ENCODE peak calls at places on chromosomes 6 and 20, in seven cellular contexts. Y, R, L, C, N, H and P are unnamed samples.

GRCh38 chr6:31738048-31738979 is 1.5 kb upstream of the MSH5 start:
- DNase-seq in Y (no peak), R (peak), L (peak), C (no peak), N (no peak), H (peak), P (peak)

GRCh38 chr20:57772349-57772964 is 62.6 kb upstream of the PMEPA1 start:
- DNase-seq in Y (no peak), R (no peak), L (peak), C (no peak), N (no peak), H (peak), P (peak)

GRCh38 chr6:18586133-18586532 is 199.0 kb downstream of the RNF144B start:
- DNase-seq in Y (no peak), R (no peak), L (no peak), C (no peak), N (no peak), H (no peak), P (no peak)

GRCh38 chr6:2876210-2877056 is 26.7 kb downstream of the SERPINB9 start:
- DNase-seq in Y (peak), R (peak), L (no peak), C (peak), N (peak), H (peak), P (peak)

GRCh38 chr6:168294901-168295300 is 24.7 kb downstream of the DACT2 start:
- DNase-seq in Y (no peak), R (no peak), L (no peak), C (no peak), N (no peak), H (no peak), P (no peak)

GRCh38 chr20:40966103-40966502 is 62.5 kb upstream of the TOP1 start:
- DNase-seq in Y (no peak), R (no peak), L (peak), C (no peak), N (no peak), H (no peak), P (no peak)

GRCh38 chr6:28646650-28647049 is 121.0 kb downstream of the GPX5 start:
- DNase-seq in Y (no peak), R (no peak), L (no peak), C (no peak), N (no peak), H (no peak), P (no peak)

GRCh38 chr6:43086022-43086658 is 10.0 kb downstream of the PTK7 start:
- DNase-seq in Y (no peak), R (no peak), L (peak), C (no peak), N (no peak), H (no peak), P (no peak)

GRCh38 chr6:132209351-132209750 is 191.9 kb downstream of the MOXD1 start:
- DNase-seq in Y (no peak), R (no peak), L (no peak), C (no peak), N (peak), H (no peak), P (peak)

GRCh38 chr20:36040571-36040970 is 72.2 kb downstream of the CNBD2 start:
- DNase-seq in Y (no peak), R (no peak), L (no peak), C (no peak), N (no peak), H (no peak), P (no peak)

GRCh38 chr20:58028123-58028522 is 200.3 kb downstream of the ANKRD60 start:
- DNase-seq in Y (no peak), R (no peak), L (no peak), C (no peak), N (no peak), H (no peak), P (no peak)

GRCh38 chr20:10848810-10849370 is 175.1 kb upstream of the JAG1 start:
- DNase-seq in Y (no peak), R (no peak), L (peak), C (no peak), N (peak), H (peak), P (peak)

GRCh38 chr6:169101981-169102380 is 151.7 kb downstream of the THBS2 start:
- DNase-seq in Y (no peak), R (no peak), L (no peak), C (no peak), N (no peak), H (peak), P (no peak)

GRCh38 chr6:2978923-2979322 is 7.6 kb upstream of the SERPINB6 start:
- DNase-seq in Y (no peak), R (no peak), L (no peak), C (no peak), N (no peak), H (no peak), P (no peak)

GRCh38 chr20:56987992-56988391 is 278.4 kb downstream of the BMP7 start:
- DNase-seq in Y (no peak), R (no peak), L (no peak), C (no peak), N (no peak), H (no peak), P (no peak)

GRCh38 chr6:69796081-69796626 is 656 bp downstream of the LMBRD1 start:
- DNase-seq in Y (no peak), R (no peak), L (peak), C (no peak), N (peak), H (peak), P (peak)

GRCh38 chr6:15526129-15526764 is 136.6 kb downstream of the DTNBP1 start:
- DNase-seq in Y (no peak), R (peak), L (no peak), C (no peak), N (no peak), H (no peak), P (no peak)

GRCh38 chr6:92922216-92922806 is 497.0 kb downstream of the EPHA7 start:
- DNase-seq in Y (no peak), R (no peak), L (peak), C (no peak), N (no peak), H (no peak), P (no peak)

GRCh38 chr6:41568585-41569384 is 22.6 kb downstream of the FOXP4 start:
- DNase-seq in Y (no peak), R (peak), L (no peak), C (no peak), N (no peak), H (peak), P (no peak)

GRCh38 chr6:167987396-167987795 is 10.1 kb upstream of the KIF25 start:
- DNase-seq in Y (no peak), R (peak), L (no peak), C (no peak), N (no peak), H (no peak), P (no peak)

DNA sequence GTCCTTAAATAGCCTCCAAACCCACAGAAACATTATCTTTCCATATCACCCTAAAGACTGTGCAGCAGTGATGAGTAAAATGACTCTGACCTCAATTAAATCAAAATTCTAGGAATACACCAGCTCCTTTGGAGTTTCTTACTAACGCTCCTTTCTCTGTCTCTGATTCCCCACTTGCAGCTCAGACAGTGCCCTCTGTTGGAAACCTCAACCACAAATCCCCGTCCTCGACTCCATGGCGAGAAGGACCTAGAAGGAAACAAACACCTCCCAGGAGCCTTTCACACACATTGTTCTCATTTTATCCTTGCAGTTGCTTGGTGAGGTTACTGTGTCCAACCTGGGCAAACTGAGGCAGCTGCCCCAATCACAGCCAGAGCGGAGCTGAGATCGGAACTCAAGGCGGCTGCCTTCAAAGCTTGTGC is 17.7 kb upstream of the PARD6B start:
- DNase-seq in Y (no peak), R (no peak), L (peak), C (no peak), N (no peak), H (peak), P (no peak)
- TF ChIP-seq CTCF in Y (peak), R (peak), L (peak), C (peak), N (peak), H (peak), P (no peak)

GRCh38 chr6:39464067-39464466 is 141.6 kb upstream of the KCNK16 start:
- DNase-seq in Y (peak), R (no peak), L (no peak), C (no peak), N (no peak), H (no peak), P (no peak)

GRCh38 chr6:39468385-39468784 is 145.9 kb upstream of the KCNK16 start:
- DNase-seq in Y (no peak), R (no peak), L (no peak), C (no peak), N (no peak), H (no peak), P (no peak)

GRCh38 chr6:39471954-39472659 is 149.6 kb upstream of the KCNK16 start:
- DNase-seq in Y (no peak), R (no peak), L (no peak), C (no peak), N (no peak), H (no peak), P (no peak)

GRCh38 chr6:39465539-39465938 is 143.0 kb upstream of the KCNK16 start:
- DNase-seq in Y (no peak), R (no peak), L (no peak), C (no peak), N (no peak), H (no peak), P (no peak)

DNA sequence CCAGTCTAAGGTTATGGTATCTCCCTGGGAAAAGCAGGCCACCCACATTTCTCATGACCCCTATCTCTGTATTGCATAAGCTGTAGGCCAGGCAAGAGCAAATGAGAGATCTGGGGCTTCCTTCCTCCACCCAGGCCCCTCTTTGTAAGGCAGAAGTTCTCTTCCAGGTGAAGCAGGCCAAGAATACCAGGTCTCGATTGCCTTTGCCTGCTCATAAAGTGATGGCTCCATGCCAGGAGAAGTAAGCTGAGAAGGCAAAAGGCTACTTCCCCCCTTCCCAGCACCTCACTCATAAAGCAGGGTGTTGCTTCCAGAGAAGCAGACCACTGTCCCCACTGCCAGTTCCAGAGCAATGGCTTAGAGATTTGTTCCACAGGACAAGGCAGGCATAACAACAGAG is 144.2 kb upstream of the KCNK16 start:
- DNase-seq in Y (no peak), R (no peak), L (no peak), C (no peak), N (no peak), H (no peak), P (no peak)
- H3K27ac ChIP-seq in Y (no peak), R (no peak), L (no peak), C (no peak), N (no peak), H (no peak), P (no peak)

GRCh38 chr6:65989676-65990075 is 282.6 kb upstream of the EYS start:
- DNase-seq in Y (no peak), R (no peak), L (no peak), C (no peak), N (no peak), H (no peak), P (no peak)

GRCh38 chr6:65979120-65979519 is 272.1 kb upstream of the EYS start:
- DNase-seq in Y (no peak), R (no peak), L (no peak), C (no peak), N (no peak), H (no peak), P (no peak)

DNA sequence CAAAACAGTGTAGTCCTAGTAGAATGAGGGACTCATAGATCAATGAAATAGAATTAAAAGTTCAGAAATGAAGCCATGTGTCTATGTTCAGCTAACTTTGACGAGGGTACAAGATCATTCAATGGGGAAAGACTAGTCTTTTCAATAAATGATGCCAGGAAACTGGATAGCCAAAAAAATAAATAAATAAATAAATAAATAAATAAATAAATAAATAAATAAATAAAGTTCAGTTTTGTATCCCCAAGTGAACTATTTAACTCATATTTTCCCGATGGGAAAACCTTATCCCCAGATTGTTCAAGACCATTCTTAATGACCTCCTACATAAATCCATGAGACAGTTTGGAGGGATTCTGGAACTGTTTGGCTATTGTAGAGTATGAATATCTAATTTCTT is 277.1 kb upstream of the EYS start:
- DNase-seq in Y (no peak), R (no peak), L (no peak), C (no peak), N (no peak), H (no peak), P (no peak)
- TF ChIP-seq CTCF in Y (no peak), R (no peak), L (no peak), C (no peak), N (no peak), H (no peak), P (no peak)

GRCh38 chr6:34341481-34341971 is 50.9 kb downstream of the NUDT3 start:
- DNase-seq in Y (no peak), R (no peak), L (no peak), C (no peak), N (no peak), H (peak), P (peak)
- H3K27ac ChIP-seq in Y (no peak), R (no peak), L (no peak), C (peak), N (no peak), H (no peak), P (peak)

DNA sequence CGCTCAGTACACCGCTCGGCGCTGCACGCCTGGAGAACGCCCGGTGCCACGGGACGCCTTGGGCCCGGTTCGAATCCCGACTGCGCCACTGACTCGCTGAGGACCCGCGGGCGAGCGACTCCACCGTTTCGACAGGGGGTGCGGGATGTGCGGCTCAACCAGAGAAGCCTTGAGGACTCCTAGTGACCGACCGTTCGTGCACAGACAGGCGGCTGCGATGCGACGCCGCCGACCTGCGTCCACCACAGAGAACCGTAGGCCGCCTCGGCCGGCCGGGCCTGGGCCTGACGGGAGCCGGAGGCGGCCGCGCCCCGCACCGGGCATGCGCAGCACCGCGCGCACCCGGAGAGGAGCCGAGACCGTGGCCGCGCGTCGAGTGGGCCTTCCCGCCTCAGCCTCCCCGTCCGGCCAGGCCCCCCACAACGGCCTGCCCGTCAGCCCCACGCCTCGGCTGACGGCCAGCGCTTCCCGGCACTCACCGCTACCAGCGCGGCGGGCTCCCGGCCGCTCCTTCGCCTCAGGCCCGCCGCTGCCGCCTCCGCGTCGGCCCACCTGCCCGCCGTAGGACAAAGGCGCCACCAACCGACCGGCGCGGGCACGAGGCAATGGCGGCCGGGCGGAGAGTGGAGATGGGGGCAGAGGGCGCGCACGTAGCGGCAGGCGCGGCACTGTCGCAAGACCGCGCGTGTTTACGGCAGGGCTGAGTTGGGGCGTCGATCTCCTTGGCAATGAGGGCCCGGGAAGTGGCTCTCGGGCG is at the start of gene NCOA5:
- DNase-seq in Y (peak), R (peak), L (peak), C (peak), N (peak), H (peak), P (peak)
- TF ChIP-seq CTCF in Y (peak), R (peak), L (peak), C (peak), N (no peak), H (peak), P (peak)

GRCh38 chr6:157427969-157428368 is 47.0 kb downstream of the ZDHHC14 start:
- DNase-seq in Y (no peak), R (no peak), L (no peak), C (no peak), N (no peak), H (no peak), P (no peak)
- H3K27ac ChIP-seq in Y (no peak), R (no peak), L (no peak), C (peak), N (peak), H (no peak), P (no peak)

GRCh38 chr6:113137411-113137810 is 719.7 kb upstream of the MARCKS start:
- DNase-seq in Y (no peak), R (no peak), L (no peak), C (peak), N (no peak), H (no peak), P (no peak)

GRCh38 chr6:113142775-113143174 is 714.4 kb upstream of the MARCKS start:
- DNase-seq in Y (no peak), R (no peak), L (no peak), C (no peak), N (no peak), H (no peak), P (no peak)

GRCh38 chr6:113140721-113141120 is 716.4 kb upstream of the MARCKS start:
- DNase-seq in Y (no peak), R (no peak), L (no peak), C (no peak), N (no peak), H (no peak), P (no peak)
- TF ChIP-seq CTCF in Y (no peak), R (no peak), L (no peak), C (no peak), N (no peak), H (no peak), P (no peak)

GRCh38 chr6:158418501-158418900 is 106.2 kb downstream of the TULP4 start:
- DNase-seq in Y (no peak), R (no peak), L (no peak), C (no peak), N (no peak), H (peak), P (no peak)
- H3K27ac ChIP-seq in Y (no peak), R (no peak), L (no peak), C (no peak), N (no peak), H (no peak), P (no peak)

GRCh38 chr6:137372532-137372931 is 121.7 kb downstream of the OLIG3 start:
- DNase-seq in Y (no peak), R (no peak), L (no peak), C (no peak), N (no peak), H (no peak), P (no peak)

GRCh38 chr6:137373296-137373695 is 120.9 kb downstream of the OLIG3 start:
- DNase-seq in Y (no peak), R (no peak), L (no peak), C (no peak), N (no peak), H (no peak), P (no peak)

GRCh38 chr6:137369135-137369534 is 125.1 kb downstream of the OLIG3 start:
- DNase-seq in Y (no peak), R (no peak), L (no peak), C (no peak), N (no peak), H (no peak), P (no peak)

GRCh38 chr6:137371634-137372016 is 122.6 kb downstream of the OLIG3 start:
- DNase-seq in Y (no peak), R (no peak), L (no peak), C (no peak), N (no peak), H (no peak), P (no peak)

DNA sequence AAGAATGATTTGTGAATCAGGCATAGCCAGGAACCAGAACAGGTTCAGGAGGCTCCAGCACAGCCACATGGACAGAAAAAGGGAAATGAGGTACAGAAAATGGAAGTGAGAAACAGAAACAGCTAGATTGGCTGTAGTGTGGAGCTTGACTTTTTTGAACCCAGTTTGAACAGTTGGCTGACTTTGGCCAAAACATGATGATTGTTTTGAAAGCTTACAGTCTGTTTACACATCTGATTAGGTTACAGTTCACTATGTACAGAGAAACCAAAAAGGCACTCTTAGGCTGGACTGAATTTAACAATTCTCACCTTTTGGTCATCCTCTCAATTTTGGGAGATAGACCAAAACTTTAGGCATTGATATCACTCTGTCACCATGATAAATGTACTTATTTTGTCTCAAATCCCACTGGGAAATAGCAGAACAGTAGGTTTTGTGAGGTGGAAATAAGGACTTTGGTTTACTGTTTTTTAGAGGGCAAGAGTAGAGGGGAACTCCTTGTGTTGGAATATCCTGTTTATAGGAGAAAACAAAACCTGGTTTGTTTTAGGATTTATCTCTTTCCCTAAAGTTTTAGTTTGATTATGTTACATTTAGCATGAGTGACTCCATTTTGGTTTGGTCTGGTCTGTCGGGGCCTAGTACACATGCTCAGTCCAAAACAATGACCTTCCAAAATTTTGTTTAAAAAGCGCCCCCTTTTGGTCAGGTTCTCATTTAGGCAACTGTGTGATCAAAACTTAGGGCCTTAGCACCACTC is 123.1 kb downstream of the OLIG3 start:
- DNase-seq in Y (no peak), R (no peak), L (peak), C (no peak), N (peak), H (no peak), P (no peak)
- TF ChIP-seq CTCF in Y (no peak), R (no peak), L (peak), C (no peak), N (peak), H (no peak), P (no peak)